ENCODE peak calls at places on chromosomes 2 and 18, in eight cellular contexts. J is spleen, F is NB4, V is ovary, K is testis, O is body of pancreas, W is tibial nerve, T is A549. R is an unnamed sample.

GRCh38 chr2:133674066-133674432 is 105.8 kb upstream of the NCKAP5 start:
- DNase-seq in W (no peak), F (no peak), T (no peak), V (no peak), O (no peak), K (no peak), J (no peak), R (no peak)

GRCh38 chr18:25192065-25192464 is 159.9 kb downstream of the ZNF521 start:
- DNase-seq in W (no peak), V (no peak), O (no peak), T (no peak), F (no peak), K (no peak), J (no peak), R (no peak)

GRCh38 chr2:62236499-62236898 is 40.6 kb downstream of the B3GNT2 start:
- DNase-seq in F (no peak), K (no peak), V (no peak), T (no peak), W (no peak), O (no peak), J (no peak), R (no peak)

GRCh38 chr2:148020358-148021058 is at the start of gene ORC4:
- DNase-seq in W (peak; percentile 99), J (peak; percentile 99), F (peak; percentile 99), K (peak; percentile 100), T (peak; percentile 99), V (peak; percentile 98), O (peak; percentile 99), R (peak; percentile 68)

GRCh38 chr2:94982661-94983060 is 42.8 kb upstream of the MAL start:
- DNase-seq in J (no peak), F (peak; percentile 9), T (no peak), K (peak; percentile 8), V (no peak), W (no peak), O (no peak), R (peak; percentile 68)

GRCh38 chr2:220175967-220176366 is 548.5 kb downstream of the SLC4A3 start:
- DNase-seq in W (no peak), O (no peak), V (no peak), J (no peak), K (no peak), T (no peak), F (no peak), R (no peak)

GRCh38 chr2:130351495-130352125 is 4.2 kb upstream of the PTPN18 start:
- DNase-seq in K (no peak), W (no peak), F (no peak), J (no peak), O (no peak), V (no peak), T (no peak), R (no peak)

GRCh38 chr2:178723786-178724346 is 83.4 kb downstream of the TTN start:
- DNase-seq in J (no peak), T (no peak), W (no peak), V (no peak), F (no peak), K (no peak), O (no peak), R (no peak)

GRCh38 chr18:10020176-10020575 is 106.4 kb downstream of the VAPA start:
- DNase-seq in V (no peak), O (no peak), J (no peak), K (no peak), F (peak; percentile 71), T (no peak), W (no peak), R (no peak)

GRCh38 chr2:52107124-52107523 is 1075.2 kb upstream of the NRXN1 start:
- DNase-seq in V (no peak), W (no peak), O (no peak), T (no peak), F (no peak), J (no peak), K (no peak), R (no peak)
- TF ChIP-seq POLR2A in V (no peak), W (no peak), O (no peak), T (no peak), F (no peak), J (no peak), K (no peak), R (no peak)

GRCh38 chr2:173079141-173079540 is 3.5 kb downstream of the MAP3K20 start:
- DNase-seq in F (no peak), V (no peak), J (no peak), T (no peak), K (no peak), W (no peak), O (no peak), R (no peak)

GRCh38 chr2:173077506-173078177 is 2.0 kb downstream of the MAP3K20 start:
- DNase-seq in O (no peak), F (peak; percentile 19), T (no peak), V (no peak), J (no peak), W (no peak), K (no peak), R (no peak)

GRCh38 chr2:173076557-173077345 is 1.1 kb downstream of the MAP3K20 start:
- DNase-seq in K (peak; percentile 67), V (peak; percentile 69), O (peak; percentile 38), J (peak; percentile 87), F (peak; percentile 51), W (peak; percentile 40), T (peak; percentile 37), R (no peak)

GRCh38 chr2:173075056-173075780 is 428 bp upstream of the MAP3K20 start:
- DNase-seq in W (no peak), V (no peak), J (no peak), T (no peak), O (no peak), K (peak; percentile 21), F (no peak), R (no peak)

GRCh38 chr2:173075781-173076556 is at the start of gene MAP3K20:
- DNase-seq in O (peak; percentile 75), F (peak; percentile 93), V (peak; percentile 88), J (peak; percentile 94), W (peak; percentile 63), K (peak; percentile 84), T (peak; percentile 77), R (peak; percentile 39)
- TF ChIP-seq POLR2A in O (peak; percentile 49), F (peak; percentile 56), V (peak; percentile 83), J (no peak), W (peak; percentile 64), K (no peak), T (peak; percentile 60), R (peak; percentile 80)

GRCh38 chr2:126661001-126661400 is 5.0 kb downstream of the GYPC start:
- DNase-seq in T (no peak), W (no peak), O (no peak), F (no peak), J (peak; percentile 82), K (no peak), V (no peak), R (no peak)

GRCh38 chr2:126663184-126663963 is 7.4 kb downstream of the GYPC start:
- DNase-seq in J (no peak), V (no peak), W (no peak), T (no peak), K (no peak), O (no peak), F (no peak), R (no peak)

GRCh38 chr2:126662623-126663022 is 6.7 kb downstream of the GYPC start:
- DNase-seq in W (no peak), T (no peak), O (peak; percentile 6), V (no peak), K (no peak), J (no peak), F (no peak), R (no peak)

GRCh38 chr2:126660068-126660467 is 4.1 kb downstream of the GYPC start:
- DNase-seq in K (no peak), V (no peak), W (no peak), T (no peak), F (no peak), O (no peak), J (peak; percentile 83), R (no peak)

GRCh38 chr2:126661702-126662465 is 5.9 kb downstream of the GYPC start:
- DNase-seq in F (no peak), T (no peak), W (no peak), K (no peak), O (peak; percentile 6), J (no peak), V (no peak), R (no peak)
- TF ChIP-seq POLR2A in F (no peak), T (no peak), W (no peak), K (no peak), O (no peak), J (no peak), V (no peak), R (no peak)

GRCh38 chr18:38427234-38427633 is 861.6 kb upstream of the CELF4 start:
- DNase-seq in K (peak; percentile 18), V (no peak), W (no peak), J (no peak), O (no peak), T (no peak), F (peak; percentile 51), R (no peak)

GRCh38 chr18:38422216-38422615 is 856.6 kb upstream of the CELF4 start:
- DNase-seq in O (no peak), F (no peak), J (no peak), W (no peak), K (no peak), T (no peak), V (no peak), R (no peak)

GRCh38 chr18:38427736-38428135 is 862.1 kb upstream of the CELF4 start:
- DNase-seq in K (no peak), T (no peak), W (no peak), V (no peak), J (no peak), O (no peak), F (no peak), R (no peak)
- TF ChIP-seq POLR2A in K (no peak), T (no peak), W (no peak), V (no peak), J (no peak), O (no peak), F (no peak), R (no peak)

GRCh38 chr2:111897924-111898702 is at the start of gene MERTK:
- DNase-seq in O (peak; percentile 88), J (peak; percentile 93), T (peak; percentile 87), W (peak; percentile 63), K (peak; percentile 91), V (peak; percentile 90), F (peak; percentile 92), R (peak; percentile 47)
- TF ChIP-seq POLR2A in O (peak; percentile 89), J (no peak), T (peak; percentile 96), W (peak; percentile 44), K (no peak), V (peak; percentile 61), F (peak; percentile 82), R (no peak)

GRCh38 chr2:231159306-231159705 is 34.5 kb upstream of the HTR2B start:
- DNase-seq in J (no peak), T (no peak), W (no peak), F (no peak), O (no peak), V (no peak), K (no peak), R (no peak)

GRCh38 chr2:231163011-231163410 is 35.4 kb upstream of the ARMC9 start:
- DNase-seq in K (no peak), V (no peak), F (no peak), O (no peak), W (no peak), T (no peak), J (no peak), R (no peak)

GRCh38 chr2:231160701-231161100 is 35.9 kb upstream of the HTR2B start:
- DNase-seq in O (no peak), F (no peak), V (no peak), W (no peak), T (no peak), J (no peak), K (no peak), R (no peak)

GRCh38 chr2:231162036-231162345 is 36.4 kb upstream of the ARMC9 start:
- DNase-seq in F (no peak), J (no peak), W (no peak), V (no peak), K (no peak), T (peak; percentile 25), O (no peak), R (peak; percentile 30)

GRCh38 chr2:231161252-231162035 is 36.6 kb upstream of the HTR2B start:
- DNase-seq in J (no peak), W (no peak), T (no peak), K (no peak), V (no peak), O (no peak), F (no peak), R (no peak)
- TF ChIP-seq POLR2A in J (no peak), W (no peak), T (no peak), K (no peak), V (no peak), O (no peak), F (no peak), R (no peak)

R was measured in H54.